ENCODE peak calls at places on chromosomes 5 and 9, in five cellular contexts. One of them, this sample, is unnamed.

GRCh38 chr5:90944116-90944515 is 385.5 kb downstream of the ADGRV1 start:
- DNase-seq in GM23248: no peak
- DNase-seq in adrenal gland: no peak
- DNase-seq in cardiac muscle cell: no peak
- DNase-seq in fibroblast of lung: peak; percentile 23
- DNase-seq in this sample: no peak

GRCh38 chr9:79989079-79989478 is 417.3 kb downstream of the TLE4 start:
- DNase-seq in GM23248: no peak
- DNase-seq in adrenal gland: no peak
- DNase-seq in cardiac muscle cell: peak; percentile 10
- DNase-seq in fibroblast of lung: no peak
- DNase-seq in this sample: no peak

GRCh38 chr5:83306572-83307241 is 164.8 kb upstream of the VCAN start:
- DNase-seq in GM23248: peak; percentile 91
- DNase-seq in adrenal gland: peak; percentile 26
- DNase-seq in cardiac muscle cell: peak; percentile 1
- DNase-seq in fibroblast of lung: peak; percentile 96
- DNase-seq in this sample: no peak

GRCh38 chr9:136740971-136741884 is 1.5 kb downstream of the LCN10 start:
- DNase-seq in GM23248: peak; percentile 43
- DNase-seq in adrenal gland: peak; percentile 55
- DNase-seq in cardiac muscle cell: no peak
- DNase-seq in fibroblast of lung: no peak
- DNase-seq in this sample: no peak

GRCh38 chr5:24110019-24110615 is 534.7 kb downstream of the CDH10 start:
- DNase-seq in GM23248: peak; percentile 61
- DNase-seq in adrenal gland: no peak
- DNase-seq in cardiac muscle cell: peak; percentile 32
- DNase-seq in fibroblast of lung: peak; percentile 3
- DNase-seq in this sample: no peak

GRCh38 chr9:34086889-34087288 is 38.2 kb upstream of the UBAP2 start:
- DNase-seq in GM23248: no peak
- DNase-seq in adrenal gland: no peak
- DNase-seq in cardiac muscle cell: no peak
- DNase-seq in fibroblast of lung: no peak
- DNase-seq in this sample: no peak

GRCh38 chr9:37911271-37911681 is 7.3 kb upstream of the SLC25A51 start:
- DNase-seq in GM23248: no peak
- DNase-seq in adrenal gland: no peak
- DNase-seq in cardiac muscle cell: peak; percentile 35
- DNase-seq in fibroblast of lung: no peak
- DNase-seq in this sample: no peak

GRCh38 chr9:76658510-76659231 is 105.6 kb upstream of the PCA3 start:
- DNase-seq in GM23248: peak; percentile 74
- DNase-seq in adrenal gland: no peak
- DNase-seq in cardiac muscle cell: peak; percentile 47
- DNase-seq in fibroblast of lung: peak; percentile 62
- DNase-seq in this sample: peak; percentile 61

GRCh38 chr5:114363837-114364236 is 2.0 kb downstream of the KCNN2 start:
- DNase-seq in GM23248: no peak
- DNase-seq in adrenal gland: peak; percentile 25
- DNase-seq in cardiac muscle cell: no peak
- DNase-seq in fibroblast of lung: no peak
- DNase-seq in this sample: no peak

GRCh38 chr5:77015938-77016569 is 14.2 kb upstream of the AGGF1 start:
- DNase-seq in GM23248: peak; percentile 66
- DNase-seq in adrenal gland: no peak
- DNase-seq in cardiac muscle cell: peak; percentile 64
- DNase-seq in fibroblast of lung: peak; percentile 63
- DNase-seq in this sample: peak; percentile 63

GRCh38 chr9:130499804-130500263 is 55.1 kb downstream of the ASS1 start:
- DNase-seq in GM23248: no peak
- DNase-seq in adrenal gland: peak; percentile 59
- DNase-seq in cardiac muscle cell: no peak
- DNase-seq in fibroblast of lung: no peak
- DNase-seq in this sample: no peak

GRCh38 chr9:128920381-128921058 is at the start of gene PHYHD1:
- DNase-seq in GM23248: peak; percentile 88
- DNase-seq in adrenal gland: peak; percentile 91
- DNase-seq in cardiac muscle cell: no peak
- DNase-seq in fibroblast of lung: peak; percentile 83
- DNase-seq in this sample: peak; percentile 53

GRCh38 chr5:73022480-73023169 is 66.8 kb downstream of the FCHO2 start:
- DNase-seq in GM23248: peak; percentile 8
- DNase-seq in adrenal gland: no peak
- DNase-seq in cardiac muscle cell: no peak
- DNase-seq in fibroblast of lung: no peak
- DNase-seq in this sample: no peak

DNA sequence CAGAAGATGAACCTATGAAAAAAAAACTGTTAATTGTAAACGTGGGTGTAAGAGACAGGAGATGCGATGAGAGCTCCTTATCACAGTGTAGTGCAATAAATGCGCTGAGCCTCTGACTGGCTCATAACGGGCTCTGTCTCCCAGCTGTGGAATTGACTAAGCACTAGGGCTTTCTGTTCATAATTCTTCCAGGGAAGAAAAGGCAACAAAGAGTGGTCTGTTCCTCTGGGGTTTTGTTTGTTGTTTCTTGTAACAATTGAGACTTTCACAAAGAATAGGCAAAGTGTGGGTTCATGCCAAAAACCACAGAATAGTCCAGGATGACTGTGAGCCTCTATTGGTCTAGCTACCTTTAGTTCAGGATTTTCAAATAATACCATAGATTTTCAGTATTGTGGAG is 39.4 kb downstream of the UBE2QL1 start:
- DNase-seq in GM23248: no peak
- DNase-seq in adrenal gland: no peak
- DNase-seq in cardiac muscle cell: no peak
- DNase-seq in fibroblast of lung: peak; percentile 7
- DNase-seq in this sample: no peak
- H3K27ac ChIP-seq in GM23248: no peak overlapping the region
- H3K27ac ChIP-seq in adrenal gland: no peak overlapping the region
- H3K27ac ChIP-seq in cardiac muscle cell: no peak overlapping the region
- H3K27ac ChIP-seq in fibroblast of lung: no peak overlapping the region
- H3K27ac ChIP-seq in this sample: no peak overlapping the region

DNA sequence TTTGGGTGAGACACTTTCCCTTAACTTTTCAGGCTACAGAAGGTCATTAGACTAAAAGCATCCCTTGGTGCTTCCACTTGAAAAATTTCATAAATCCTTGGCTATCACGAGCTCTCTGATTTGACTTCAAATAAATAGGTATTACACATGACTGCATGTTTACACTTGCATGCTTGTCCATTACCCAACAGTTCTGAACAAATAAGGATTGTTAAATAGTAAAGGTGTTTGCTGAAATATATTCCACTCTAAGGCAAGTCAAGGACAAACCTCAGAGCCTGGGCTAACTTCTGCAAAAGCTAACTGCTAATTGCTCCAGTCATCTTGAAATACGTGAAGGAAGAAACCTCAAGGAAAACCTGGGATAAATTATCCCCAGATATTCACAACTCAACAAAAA is 14.5 kb downstream of the FBXW2 start:
- DNase-seq in GM23248: no peak
- DNase-seq in adrenal gland: no peak
- DNase-seq in cardiac muscle cell: no peak
- DNase-seq in fibroblast of lung: no peak
- DNase-seq in this sample: no peak
- H3K27ac ChIP-seq in GM23248: no peak overlapping the region
- H3K27ac ChIP-seq in adrenal gland: no peak overlapping the region
- H3K27ac ChIP-seq in cardiac muscle cell: peak overlapping the region; percentile 39
- H3K27ac ChIP-seq in fibroblast of lung: no peak overlapping the region
- H3K27ac ChIP-seq in this sample: no peak overlapping the region

DNA sequence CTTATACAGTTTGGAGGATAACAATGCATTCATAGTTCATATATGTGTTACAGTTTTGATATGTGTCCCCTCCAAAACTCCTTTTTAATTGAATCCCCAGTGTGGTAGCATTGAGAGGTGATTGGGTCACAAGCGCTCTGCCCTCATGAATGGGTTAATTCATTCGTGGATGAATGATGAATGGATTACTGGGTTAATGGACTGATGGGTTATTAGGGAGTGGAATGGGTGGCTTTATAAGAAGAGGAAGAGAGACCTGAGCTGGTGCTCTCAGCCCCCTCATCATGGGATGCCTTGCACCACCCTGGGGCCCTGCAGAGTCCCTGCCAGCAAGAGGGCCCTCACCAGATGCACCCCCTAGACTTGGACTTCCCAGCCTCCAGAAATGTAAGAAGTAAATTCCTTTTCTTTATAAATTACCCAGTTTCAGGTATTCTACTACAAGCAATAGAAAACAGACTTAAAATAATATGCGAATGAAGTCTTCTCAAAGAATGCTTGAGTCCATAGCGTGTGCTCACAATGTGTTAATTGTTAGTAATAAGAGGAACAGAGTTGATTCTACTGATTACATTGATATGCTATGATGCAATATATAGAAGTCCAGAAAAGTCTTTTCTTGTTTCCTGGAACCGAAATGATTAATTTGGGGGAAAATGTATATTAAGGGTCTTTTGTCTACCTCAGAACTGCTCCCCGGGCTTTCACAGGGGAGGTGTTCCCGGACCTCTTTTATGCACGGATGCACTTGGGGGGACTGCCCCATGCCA is 190.2 kb downstream of the ERCC6L2 start:
- DNase-seq in GM23248: no peak
- DNase-seq in adrenal gland: no peak
- DNase-seq in cardiac muscle cell: no peak
- DNase-seq in fibroblast of lung: no peak
- DNase-seq in this sample: no peak
- H3K27ac ChIP-seq in GM23248: no peak overlapping the region
- H3K27ac ChIP-seq in adrenal gland: no peak overlapping the region
- H3K27ac ChIP-seq in cardiac muscle cell: no peak overlapping the region
- H3K27ac ChIP-seq in fibroblast of lung: no peak overlapping the region
- H3K27ac ChIP-seq in this sample: no peak overlapping the region

DNA sequence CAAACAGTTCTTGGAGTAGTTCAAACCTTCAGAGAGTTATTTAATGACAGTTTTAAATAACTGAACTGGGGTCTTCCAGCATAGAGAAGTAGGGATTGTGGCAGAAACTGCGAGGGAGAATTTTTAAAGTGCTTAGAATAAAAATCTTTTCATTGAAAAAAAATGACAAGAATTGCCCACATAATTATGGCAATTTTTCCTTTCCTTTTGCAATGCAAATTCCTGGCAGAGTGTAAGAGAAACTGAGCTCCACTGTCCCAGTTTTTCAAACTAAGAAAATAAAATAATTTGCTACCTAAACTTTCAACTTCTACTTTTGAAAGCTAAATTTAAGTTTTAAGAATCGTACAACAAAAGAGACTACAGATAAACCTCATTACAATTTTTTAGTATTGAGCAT is 2.3 kb upstream of the PTGER4 start:
- DNase-seq in GM23248: peak; percentile 18
- DNase-seq in adrenal gland: no peak
- DNase-seq in cardiac muscle cell: no peak
- DNase-seq in fibroblast of lung: no peak
- DNase-seq in this sample: no peak
- H3K27ac ChIP-seq in GM23248: no peak overlapping the region
- H3K27ac ChIP-seq in adrenal gland: no peak overlapping the region
- H3K27ac ChIP-seq in cardiac muscle cell: no peak overlapping the region
- H3K27ac ChIP-seq in fibroblast of lung: peak overlapping the region; percentile 31
- H3K27ac ChIP-seq in this sample: no peak overlapping the region

GRCh38 chr5:116652196-116652729 is 77.6 kb upstream of the SEMA6A start:
- DNase-seq in GM23248: peak; percentile 53
- DNase-seq in adrenal gland: no peak
- DNase-seq in cardiac muscle cell: peak; percentile 5
- DNase-seq in fibroblast of lung: peak; percentile 83
- DNase-seq in this sample: peak; percentile 84
- H3K27ac ChIP-seq in GM23248: no peak overlapping the region
- H3K27ac ChIP-seq in adrenal gland: no peak overlapping the region
- H3K27ac ChIP-seq in cardiac muscle cell: no peak overlapping the region
- H3K27ac ChIP-seq in fibroblast of lung: no peak overlapping the region
- H3K27ac ChIP-seq in this sample: peak overlapping the region; percentile 92

DNA sequence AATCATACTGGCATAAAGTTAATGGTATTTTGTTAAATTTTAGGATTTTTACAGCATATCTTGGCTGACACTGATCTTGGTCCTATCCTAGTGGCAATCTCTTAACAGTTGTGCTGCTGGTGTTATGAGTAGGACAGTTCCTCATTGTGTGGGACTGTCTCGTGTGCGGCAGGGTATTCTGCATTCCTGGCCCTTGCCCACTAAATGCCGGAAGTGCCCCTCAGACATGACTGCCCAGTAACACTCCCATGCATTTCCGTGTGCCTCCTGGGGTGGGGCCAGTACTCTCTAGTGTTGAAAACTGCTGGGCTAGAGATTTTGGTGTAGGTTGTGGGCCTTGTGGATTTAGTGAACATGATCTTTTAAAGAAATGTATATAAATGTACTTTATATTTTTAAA is 227.1 kb upstream of the DMRT1 start:
- DNase-seq in GM23248: peak; percentile 17
- DNase-seq in adrenal gland: peak; percentile 29
- DNase-seq in cardiac muscle cell: no peak
- DNase-seq in fibroblast of lung: peak; percentile 24
- DNase-seq in this sample: no peak
- H3K27ac ChIP-seq in GM23248: no peak overlapping the region
- H3K27ac ChIP-seq in adrenal gland: no peak overlapping the region
- H3K27ac ChIP-seq in cardiac muscle cell: no peak overlapping the region
- H3K27ac ChIP-seq in fibroblast of lung: no peak overlapping the region
- H3K27ac ChIP-seq in this sample: no peak overlapping the region

GRCh38 chr9:125649315-125649714 is 57.7 kb downstream of the MAPKAP1 start:
- DNase-seq in GM23248: peak; percentile 97
- DNase-seq in adrenal gland: peak; percentile 83
- DNase-seq in cardiac muscle cell: no peak
- DNase-seq in fibroblast of lung: peak; percentile 92
- DNase-seq in this sample: no peak

GRCh38 chr9:125649826-125650225 is 57.2 kb downstream of the MAPKAP1 start:
- DNase-seq in GM23248: peak; percentile 50
- DNase-seq in adrenal gland: no peak
- DNase-seq in cardiac muscle cell: no peak
- DNase-seq in fibroblast of lung: no peak
- DNase-seq in this sample: no peak

GRCh38 chr9:125651907-125652306 is 55.1 kb downstream of the MAPKAP1 start:
- DNase-seq in GM23248: no peak
- DNase-seq in adrenal gland: no peak
- DNase-seq in cardiac muscle cell: no peak
- DNase-seq in fibroblast of lung: no peak
- DNase-seq in this sample: no peak

GRCh38 chr9:125648294-125648693 is 58.7 kb downstream of the MAPKAP1 start:
- DNase-seq in GM23248: no peak
- DNase-seq in adrenal gland: no peak
- DNase-seq in cardiac muscle cell: no peak
- DNase-seq in fibroblast of lung: no peak
- DNase-seq in this sample: no peak

GRCh38 chr9:125650271-125650737 is 56.7 kb downstream of the MAPKAP1 start:
- DNase-seq in GM23248: peak; percentile 88
- DNase-seq in adrenal gland: no peak
- DNase-seq in cardiac muscle cell: no peak
- DNase-seq in fibroblast of lung: peak; percentile 75
- DNase-seq in this sample: no peak
- H3K27ac ChIP-seq in GM23248: peak overlapping the region; percentile 89
- H3K27ac ChIP-seq in adrenal gland: peak overlapping the region; percentile 66
- H3K27ac ChIP-seq in cardiac muscle cell: no peak overlapping the region
- H3K27ac ChIP-seq in fibroblast of lung: peak overlapping the region; percentile 56
- H3K27ac ChIP-seq in this sample: peak overlapping the region; percentile 33

This sample was measured in endodermal cell.